ENCODE peak calls at places on chromosomes 11 and 22, in five cellular contexts. J is breast epithelium, S is GM20000, G is GM23338, C is adrenal gland. Q is an unnamed sample.

GRCh38 chr11:33930317-33931021 is 38.6 kb upstream of the LMO2 start:
- DNase-seq in C (peak; percentile 41), G (no peak), S (no peak), J (no peak), Q (no peak)

GRCh38 chr11:130213143-130213978 is 53.8 kb downstream of the ST14 start:
- DNase-seq in J (peak; percentile 74), S (peak; percentile 86), G (peak; percentile 78), C (peak; percentile 45), Q (peak; percentile 86)

GRCh38 chr11:115963170-115963569 is 459.0 kb upstream of the CADM1 start:
- DNase-seq in S (no peak), C (no peak), J (no peak), G (no peak), Q (no peak)

GRCh38 chr11:116929393-116930090 is 92.1 kb upstream of the APOA1 start:
- DNase-seq in G (no peak), J (no peak), C (no peak), S (no peak), Q (no peak)

GRCh38 chr11:97937501-97937900 is 1083.2 kb upstream of the CNTN5 start:
- DNase-seq in J (no peak), S (no peak), C (peak; percentile 16), G (no peak), Q (no peak)

GRCh38 chr22:39297490-39298193 is 21.8 kb downstream of the RPL3 start:
- DNase-seq in S (no peak), G (peak; percentile 70), J (no peak), C (no peak), Q (no peak)

GRCh38 chr11:1285876-1286275 is 23.6 kb downstream of the TOLLIP start:
- DNase-seq in J (no peak), G (no peak), S (no peak), C (no peak), Q (no peak)

GRCh38 chr11:73280606-73281005 is 8.5 kb downstream of the P2RY6 start:
- DNase-seq in J (no peak), G (no peak), C (peak; percentile 45), S (no peak), Q (no peak)

GRCh38 chr11:34263462-34264186 is 94.2 kb downstream of the ABTB2 start:
- DNase-seq in S (no peak), J (peak; percentile 70), C (peak; percentile 83), G (no peak), Q (no peak)

GRCh38 chr11:86248609-86249008 is 4.1 kb downstream of the EED start:
- DNase-seq in G (peak; percentile 3), S (no peak), J (no peak), C (no peak), Q (no peak)

GRCh38 chr11:37811349-37811748 is 1213.3 kb upstream of the RAG2 start:
- DNase-seq in S (no peak), G (no peak), C (no peak), J (no peak), Q (no peak)

GRCh38 chr22:42701694-42702093 is 19.0 kb downstream of the A4GALT start:
- DNase-seq in C (no peak), G (no peak), S (no peak), J (no peak), Q (no peak)

GRCh38 chr11:119790476-119790875 is 61.5 kb upstream of the NECTIN1 start:
- DNase-seq in S (no peak), J (no peak), G (no peak), C (no peak), Q (no peak)

GRCh38 chr11:7545611-7546010 is 31.8 kb downstream of the PPFIBP2 start:
- DNase-seq in C (no peak), J (no peak), G (peak; percentile 30), S (no peak), Q (no peak)

GRCh38 chr11:76653674-76654309 is 16.8 kb downstream of the LRRC32 start:
- DNase-seq in C (peak; percentile 41), J (peak; percentile 45), G (no peak), S (no peak), Q (no peak)

GRCh38 chr11:62922653-62923371 is 1.6 kb upstream of the CHRM1 start:
- DNase-seq in C (no peak), G (peak; percentile 72), S (peak; percentile 69), J (peak; percentile 48), Q (peak; percentile 76)

GRCh38 chr22:33438273-33438672 is 380.1 kb upstream of the SYN3 start:
- DNase-seq in J (no peak), G (no peak), C (no peak), S (no peak), Q (no peak)

GRCh38 chr22:17841836-17842235 is 67.6 kb upstream of the BID start:
- DNase-seq in S (no peak), J (no peak), C (no peak), G (no peak), Q (no peak)

GRCh38 chr11:112499153-112499907 is 238.7 kb upstream of the PLET1 start:
- DNase-seq in J (no peak), C (no peak), S (no peak), G (peak; percentile 45), Q (no peak)

GRCh38 chr22:31583861-31584485 is 78.0 kb downstream of the PISD start:
- DNase-seq in G (no peak), C (no peak), S (no peak), J (no peak), Q (no peak)

GRCh38 chr11:69286358-69287327 is 7.3 kb upstream of the MYEOV start:
- DNase-seq in C (no peak), S (no peak), J (no peak), G (peak; percentile 29), Q (no peak)

GRCh38 chr22:44361391-44362126 is 48.8 kb upstream of the SHISAL1 start:
- DNase-seq in C (peak; percentile 8), S (no peak), J (no peak), G (no peak), Q (no peak)

GRCh38 chr11:40381481-40381880 is 1078.0 kb downstream of the LRRC4C start:
- DNase-seq in S (no peak), J (no peak), G (no peak), C (no peak), Q (peak; percentile 2)

GRCh38 chr11:72393303-72393702 is 41.0 kb downstream of the CLPB start:
- DNase-seq in J (no peak), S (no peak), G (no peak), C (no peak), Q (no peak)

GRCh38 chr11:124762624-124763155 is 600 bp upstream of the ESAM start:
- DNase-seq in G (no peak), J (no peak), C (no peak), S (peak; percentile 55), Q (peak; percentile 50)

GRCh38 chr22:32591620-32592019 is 117.0 kb downstream of the FBXO7 start:
- DNase-seq in G (no peak), C (no peak), J (no peak), S (no peak), Q (no peak)

GRCh38 chr22:42976131-42976530 is 38.8 kb downstream of the PACSIN2 start:
- DNase-seq in S (no peak), C (no peak), J (no peak), G (peak; percentile 48), Q (no peak)

GRCh38 chr11:28834877-28835276 is 726.7 kb downstream of the METTL15 start:
- DNase-seq in C (no peak), G (peak; percentile 9), S (no peak), J (no peak), Q (no peak)

GRCh38 chr11:84295815-84296214 is 1009.6 kb upstream of the CCDC90B start:
- DNase-seq in G (no peak), J (no peak), C (no peak), S (no peak), Q (no peak)

GRCh38 chr11:1054143-1055108 is 17.9 kb upstream of the MUC6 start:
- DNase-seq in G (no peak), J (no peak), S (no peak), C (peak; percentile 8), Q (no peak)

GRCh38 chr22:49855491-49855911 is 1.9 kb downstream of the ZBED4 start:
- DNase-seq in S (no peak), J (no peak), G (no peak), C (no peak), Q (no peak)

DNA sequence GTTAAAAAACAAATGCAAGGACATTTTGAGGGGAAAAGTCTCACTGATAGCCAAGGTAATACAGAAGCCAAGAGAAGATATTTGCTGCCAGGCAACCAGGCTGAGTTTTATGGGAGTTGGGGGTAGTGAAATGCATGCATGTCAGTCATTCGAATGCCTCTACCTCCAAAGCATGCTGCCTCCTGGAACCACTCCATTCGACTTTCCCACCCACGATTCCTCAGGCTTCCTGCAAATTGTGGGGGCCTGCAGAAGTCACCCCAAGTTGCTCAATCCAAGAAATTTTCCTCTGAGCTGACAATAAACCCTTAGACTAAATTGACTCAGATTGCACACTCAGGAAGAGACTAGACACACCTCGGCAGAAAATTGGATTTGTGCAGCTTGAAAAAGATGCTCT is 73.6 kb upstream of the GRK3 start:
- DNase-seq in J (no peak), C (no peak), G (no peak), S (no peak), Q (no peak)
- TF ChIP-seq CTCF in J (no peak), C (no peak), G (no peak), S (no peak), Q (no peak)

DNA sequence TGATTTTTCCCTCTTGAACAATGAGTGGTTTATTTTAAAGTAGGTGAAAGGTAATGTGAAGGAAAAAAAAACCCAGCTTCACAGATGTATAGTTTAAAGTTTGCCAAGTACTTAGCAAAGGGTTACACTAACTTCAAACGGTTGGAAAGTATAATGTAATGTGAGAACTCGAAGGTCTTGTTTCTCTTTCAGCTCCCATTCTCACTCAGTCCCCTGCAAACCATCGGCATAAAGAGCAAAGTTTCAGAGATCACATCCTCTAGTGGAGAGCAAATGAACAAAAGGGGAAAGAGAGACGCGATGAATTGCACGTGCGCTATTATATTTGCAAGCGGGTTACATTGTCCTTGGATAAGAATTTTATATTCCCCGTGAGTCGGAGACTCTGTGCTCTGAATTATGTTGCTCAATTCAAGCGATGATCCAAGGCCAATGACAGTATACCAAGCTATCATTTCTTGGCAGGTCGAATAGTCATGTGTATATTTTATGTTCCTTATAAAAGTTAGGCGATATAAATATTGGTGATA is 37.6 kb upstream of the BIRC3 start:
- DNase-seq in S (peak; percentile 69), J (no peak), C (peak; percentile 41), G (peak; percentile 38), Q (peak; percentile 60)
- TF ChIP-seq CTCF in S (no peak), J (no peak), C (peak; percentile 43), G (no peak), Q (peak; percentile 0)

GRCh38 chr11:31045335-31045734 is 324.2 kb downstream of the DCDC1 start:
- DNase-seq in C (no peak), S (no peak), G (peak; percentile 71), J (no peak), Q (no peak)
- TF ChIP-seq CTCF in C (peak; percentile 48), S (no peak), G (peak; percentile 53), J (no peak), Q (no peak)

DNA sequence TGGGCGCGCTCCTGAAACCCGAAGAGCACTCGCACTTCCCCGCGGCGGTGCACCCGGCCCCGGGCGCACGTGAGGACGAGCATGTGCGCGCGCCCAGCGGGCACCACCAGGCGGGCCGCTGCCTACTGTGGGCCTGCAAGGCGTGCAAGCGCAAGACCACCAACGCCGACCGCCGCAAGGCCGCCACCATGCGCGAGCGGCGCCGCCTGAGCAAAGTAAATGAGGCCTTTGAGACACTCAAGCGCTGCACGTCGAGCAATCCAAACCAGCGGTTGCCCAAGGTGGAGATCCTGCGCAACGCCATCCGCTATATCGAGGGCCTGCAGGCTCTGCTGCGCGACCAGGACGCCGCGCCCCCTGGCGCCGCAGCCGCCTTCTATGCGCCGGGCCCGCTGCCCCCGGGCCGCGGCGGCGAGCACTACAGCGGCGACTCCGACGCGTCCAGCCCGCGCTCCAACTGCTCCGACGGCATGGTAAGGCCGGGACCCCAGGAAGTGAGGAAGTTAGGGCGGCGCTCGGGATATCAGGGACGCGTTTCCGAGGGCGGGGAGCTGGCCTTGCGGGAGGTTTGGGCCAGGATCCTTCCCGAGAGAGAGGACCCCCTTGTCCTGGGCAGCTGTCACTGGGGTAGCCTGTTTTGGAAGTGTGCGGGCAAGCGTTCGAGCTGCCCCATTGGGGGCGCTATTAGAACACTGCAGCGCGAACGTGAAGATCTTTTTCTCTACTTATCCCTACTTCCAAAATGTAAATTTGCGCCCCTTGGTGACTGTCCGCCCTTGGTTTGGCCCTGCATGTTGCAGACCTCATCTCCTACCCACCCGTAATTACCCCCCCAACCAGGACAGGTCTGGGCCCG is 797 bp downstream of the MYOD1 start:
- DNase-seq in S (no peak), G (peak; percentile 79), J (no peak), C (no peak), Q (no peak)
- TF ChIP-seq CTCF in S (no peak), G (peak; percentile 57), J (no peak), C (no peak), Q (no peak)

Q was measured in GM10248.